ENCODE peak calls at places on chromosomes 6 and 20, in five cellular contexts. One of them, this sample, is unnamed.

GRCh38 chr6:33412140-33413009 is 1.6 kb downstream of the PHF1 start:
- DNase-seq in endothelial cell of umbilical vein: no peak
- DNase-seq in HCT116: no peak
- DNase-seq in stomach: no peak
- DNase-seq in SK-N-SH: no peak
- DNase-seq in this sample: no peak

GRCh38 chr20:60095456-60095855 is 137.2 kb downstream of the CDH26 start:
- DNase-seq in endothelial cell of umbilical vein: no peak
- DNase-seq in HCT116: no peak
- DNase-seq in stomach: no peak
- DNase-seq in SK-N-SH: no peak
- DNase-seq in this sample: no peak

GRCh38 chr6:106973018-106973840 is 1.3 kb downstream of the CD24 start:
- DNase-seq in endothelial cell of umbilical vein: no peak
- DNase-seq in HCT116: no peak
- DNase-seq in stomach: peak; percentile 52
- DNase-seq in SK-N-SH: peak; percentile 79
- DNase-seq in this sample: no peak

GRCh38 chr6:159443521-159443920 is 249.5 kb downstream of the SOD2 start:
- DNase-seq in endothelial cell of umbilical vein: no peak
- DNase-seq in HCT116: no peak
- DNase-seq in stomach: no peak
- DNase-seq in SK-N-SH: no peak
- DNase-seq in this sample: no peak

GRCh38 chr20:64242003-64242796 is 13.3 kb upstream of the PCMTD2 start:
- DNase-seq in endothelial cell of umbilical vein: no peak
- DNase-seq in HCT116: no peak
- DNase-seq in stomach: peak; percentile 13
- DNase-seq in SK-N-SH: no peak
- DNase-seq in this sample: no peak

GRCh38 chr6:5104667-5105066 is 19.5 kb downstream of the PPP1R3G start:
- DNase-seq in endothelial cell of umbilical vein: no peak
- DNase-seq in HCT116: no peak
- DNase-seq in stomach: no peak
- DNase-seq in SK-N-SH: no peak
- DNase-seq in this sample: no peak

GRCh38 chr20:29873946-29874345 is 1383.5 kb upstream of the DEFB115 start:
- DNase-seq in endothelial cell of umbilical vein: peak; percentile 37
- DNase-seq in HCT116: no peak
- DNase-seq in stomach: peak; percentile 61
- DNase-seq in SK-N-SH: peak; percentile 61
- DNase-seq in this sample: peak; percentile 2

GRCh38 chr20:18133962-18134361 is 3.7 kb upstream of the KAT14 start:
- DNase-seq in endothelial cell of umbilical vein: no peak
- DNase-seq in HCT116: no peak
- DNase-seq in stomach: peak; percentile 81
- DNase-seq in SK-N-SH: no peak
- DNase-seq in this sample: no peak

GRCh38 chr6:29589423-29590048 is 4.6 kb downstream of the OR2H2 start:
- DNase-seq in endothelial cell of umbilical vein: peak; percentile 57
- DNase-seq in HCT116: peak; percentile 33
- DNase-seq in stomach: peak; percentile 34
- DNase-seq in SK-N-SH: peak; percentile 54
- DNase-seq in this sample: peak; percentile 18

GRCh38 chr6:147099974-147100373 is 104.2 kb upstream of the STXBP5 start:
- DNase-seq in endothelial cell of umbilical vein: peak; percentile 65
- DNase-seq in HCT116: no peak
- DNase-seq in stomach: no peak
- DNase-seq in SK-N-SH: no peak
- DNase-seq in this sample: no peak

GRCh38 chr6:133833905-133834304 is 55.0 kb upstream of the TCF21 start:
- DNase-seq in endothelial cell of umbilical vein: no peak
- DNase-seq in HCT116: no peak
- DNase-seq in stomach: no peak
- DNase-seq in SK-N-SH: no peak
- DNase-seq in this sample: no peak

GRCh38 chr20:54255157-54255556 is 47.3 kb downstream of the PFDN4 start:
- DNase-seq in endothelial cell of umbilical vein: no peak
- DNase-seq in HCT116: no peak
- DNase-seq in stomach: no peak
- DNase-seq in SK-N-SH: no peak
- DNase-seq in this sample: no peak

GRCh38 chr20:57709823-57710799 is at the start of gene PMEPA1:
- DNase-seq in endothelial cell of umbilical vein: peak; percentile 96
- DNase-seq in HCT116: peak; percentile 56
- DNase-seq in stomach: peak; percentile 94
- DNase-seq in SK-N-SH: peak; percentile 99
- DNase-seq in this sample: no peak

GRCh38 chr6:112802154-112802553 is 455.0 kb downstream of the RFPL4B start:
- DNase-seq in endothelial cell of umbilical vein: peak; percentile 93
- DNase-seq in HCT116: no peak
- DNase-seq in stomach: no peak
- DNase-seq in SK-N-SH: no peak
- DNase-seq in this sample: no peak

GRCh38 chr6:43457643-43458042 is 2.3 kb upstream of the DLK2 start:
- DNase-seq in endothelial cell of umbilical vein: no peak
- DNase-seq in HCT116: no peak
- DNase-seq in stomach: no peak
- DNase-seq in SK-N-SH: no peak
- DNase-seq in this sample: no peak

GRCh38 chr20:6277661-6278060 is 154.8 kb upstream of the FERMT1 start:
- DNase-seq in endothelial cell of umbilical vein: peak; percentile 25
- DNase-seq in HCT116: no peak
- DNase-seq in stomach: no peak
- DNase-seq in SK-N-SH: no peak
- DNase-seq in this sample: no peak

GRCh38 chr20:22578221-22579118 is 5.9 kb downstream of the FOXA2 start:
- DNase-seq in endothelial cell of umbilical vein: no peak
- DNase-seq in HCT116: no peak
- DNase-seq in stomach: peak; percentile 51
- DNase-seq in SK-N-SH: no peak
- DNase-seq in this sample: no peak

GRCh38 chr6:88899569-88900316 is 63.7 kb downstream of the RNGTT start:
- DNase-seq in endothelial cell of umbilical vein: no peak
- DNase-seq in HCT116: no peak
- DNase-seq in stomach: no peak
- DNase-seq in SK-N-SH: no peak
- DNase-seq in this sample: no peak

GRCh38 chr6:14711056-14711703 is 534.7 kb upstream of the JARID2 start:
- DNase-seq in endothelial cell of umbilical vein: no peak
- DNase-seq in HCT116: no peak
- DNase-seq in stomach: peak; percentile 44
- DNase-seq in SK-N-SH: peak; percentile 25
- DNase-seq in this sample: no peak

GRCh38 chr6:156862711-156863110 is 85.5 kb downstream of the ARID1B start:
- DNase-seq in endothelial cell of umbilical vein: no peak
- DNase-seq in HCT116: no peak
- DNase-seq in stomach: no peak
- DNase-seq in SK-N-SH: no peak
- DNase-seq in this sample: no peak

GRCh38 chr6:45187841-45188240 is 140.3 kb upstream of the RUNX2 start:
- DNase-seq in endothelial cell of umbilical vein: no peak
- DNase-seq in HCT116: no peak
- DNase-seq in stomach: no peak
- DNase-seq in SK-N-SH: no peak
- DNase-seq in this sample: no peak

GRCh38 chr20:54221996-54222890 is 14.4 kb downstream of the PFDN4 start:
- DNase-seq in endothelial cell of umbilical vein: peak; percentile 37
- DNase-seq in HCT116: no peak
- DNase-seq in stomach: peak; percentile 37
- DNase-seq in SK-N-SH: no peak
- DNase-seq in this sample: no peak

GRCh38 chr20:61046721-61047351 is 205.2 kb upstream of the CDH4 start:
- DNase-seq in endothelial cell of umbilical vein: no peak
- DNase-seq in HCT116: no peak
- DNase-seq in stomach: no peak
- DNase-seq in SK-N-SH: no peak
- DNase-seq in this sample: no peak

GRCh38 chr20:51116765-51117686 is 94.1 kb upstream of the KCNG1 start:
- DNase-seq in endothelial cell of umbilical vein: no peak
- DNase-seq in HCT116: no peak
- DNase-seq in stomach: no peak
- DNase-seq in SK-N-SH: no peak
- DNase-seq in this sample: no peak

GRCh38 chr6:141105481-141105880 is 1027.2 kb upstream of the GJE1 start:
- DNase-seq in endothelial cell of umbilical vein: no peak
- DNase-seq in HCT116: no peak
- DNase-seq in stomach: no peak
- DNase-seq in SK-N-SH: no peak
- DNase-seq in this sample: peak; percentile 92

GRCh38 chr6:142374965-142375733 is 73.3 kb downstream of the ADGRG6 start:
- DNase-seq in endothelial cell of umbilical vein: peak; percentile 97
- DNase-seq in HCT116: peak; percentile 85
- DNase-seq in stomach: no peak
- DNase-seq in SK-N-SH: no peak
- DNase-seq in this sample: no peak

GRCh38 chr6:39791311-39791710 is 865 bp upstream of the DAAM2 start:
- DNase-seq in endothelial cell of umbilical vein: no peak
- DNase-seq in HCT116: no peak
- DNase-seq in stomach: no peak
- DNase-seq in SK-N-SH: peak; percentile 37
- DNase-seq in this sample: no peak

DNA sequence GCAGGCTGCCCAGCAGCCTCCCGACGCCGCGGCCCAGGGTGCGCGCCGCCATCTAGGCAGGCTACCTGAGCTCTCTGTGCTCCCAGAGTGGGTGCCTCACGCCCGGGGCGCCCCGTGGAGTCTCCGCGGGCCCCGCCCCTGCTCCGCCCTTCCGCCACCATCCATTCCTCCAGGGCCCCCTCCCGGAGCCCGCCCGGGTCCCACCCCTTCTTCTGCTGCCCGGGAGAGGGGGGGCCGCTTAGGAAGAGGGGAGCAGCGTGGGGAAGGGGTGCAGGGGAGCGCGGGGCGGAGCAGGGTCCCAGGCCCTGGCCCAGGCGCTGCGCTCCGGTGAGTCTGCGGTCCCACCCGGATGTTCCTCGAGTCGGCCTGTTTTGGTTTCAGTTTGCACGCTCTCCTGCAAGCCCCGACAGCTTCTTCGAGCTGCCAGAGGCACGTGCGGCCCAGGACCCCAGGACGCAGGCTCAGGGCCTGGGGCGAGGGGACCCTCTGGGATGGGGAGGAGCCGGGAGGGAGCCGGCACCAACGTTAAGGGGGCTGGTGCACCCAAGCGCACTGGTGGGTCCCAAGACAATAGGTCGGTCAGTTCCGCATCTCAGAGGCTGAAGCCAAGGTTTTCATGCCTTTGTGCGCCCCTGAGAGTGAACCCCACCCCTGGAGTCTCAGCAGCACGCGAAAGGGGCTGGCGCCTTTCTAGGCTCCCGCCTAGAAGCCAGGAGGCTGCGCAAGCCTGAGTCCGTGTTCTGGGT is at the start of gene ACSS1:
- DNase-seq in endothelial cell of umbilical vein: peak; percentile 31
- DNase-seq in HCT116: no peak
- DNase-seq in stomach: peak; percentile 70
- DNase-seq in SK-N-SH: peak; percentile 63
- DNase-seq in this sample: no peak
- H3K27ac ChIP-seq in endothelial cell of umbilical vein: no peak within 1 kb of the TSS
- H3K27ac ChIP-seq in HCT116: no peak within 1 kb of the TSS
- H3K27ac ChIP-seq in stomach: peak within 1 kb of the TSS; percentile 98
- H3K27ac ChIP-seq in SK-N-SH: no peak within 1 kb of the TSS
- H3K27ac ChIP-seq in this sample: no peak within 1 kb of the TSS

GRCh38 chr6:11851405-11851804 is 72.8 kb upstream of the ADTRP start:
- DNase-seq in endothelial cell of umbilical vein: no peak
- DNase-seq in HCT116: no peak
- DNase-seq in stomach: no peak
- DNase-seq in SK-N-SH: no peak
- DNase-seq in this sample: no peak
- TF ChIP-seq POLR2AphosphoS5 in endothelial cell of umbilical vein: no peak
- TF ChIP-seq POLR2AphosphoS5 in HCT116: no peak
- TF ChIP-seq POLR2AphosphoS5 in stomach: no peak
- TF ChIP-seq POLR2AphosphoS5 in SK-N-SH: no peak
- TF ChIP-seq POLR2AphosphoS5 in this sample: no peak

GRCh38 chr20:10649080-10649816 is 24.6 kb downstream of the JAG1 start:
- DNase-seq in endothelial cell of umbilical vein: no peak
- DNase-seq in HCT116: no peak
- DNase-seq in stomach: no peak
- DNase-seq in SK-N-SH: no peak
- DNase-seq in this sample: no peak
- H3K27ac ChIP-seq in endothelial cell of umbilical vein: no peak overlapping the region
- H3K27ac ChIP-seq in HCT116: no peak overlapping the region
- H3K27ac ChIP-seq in stomach: peak overlapping the region; percentile 38
- H3K27ac ChIP-seq in SK-N-SH: no peak overlapping the region
- H3K27ac ChIP-seq in this sample: no peak overlapping the region

GRCh38 chr6:126380072-126380583 is 40.2 kb downstream of the CENPW start:
- DNase-seq in endothelial cell of umbilical vein: no peak
- DNase-seq in HCT116: no peak
- DNase-seq in stomach: no peak
- DNase-seq in SK-N-SH: no peak
- DNase-seq in this sample: no peak

GRCh38 chr6:126385536-126385935 is 45.6 kb downstream of the CENPW start:
- DNase-seq in endothelial cell of umbilical vein: no peak
- DNase-seq in HCT116: no peak
- DNase-seq in stomach: no peak
- DNase-seq in SK-N-SH: no peak
- DNase-seq in this sample: no peak

GRCh38 chr6:126381498-126381897 is 41.6 kb downstream of the CENPW start:
- DNase-seq in endothelial cell of umbilical vein: no peak
- DNase-seq in HCT116: no peak
- DNase-seq in stomach: no peak
- DNase-seq in SK-N-SH: no peak
- DNase-seq in this sample: no peak

GRCh38 chr6:126388235-126388634 is 48.3 kb downstream of the CENPW start:
- DNase-seq in endothelial cell of umbilical vein: no peak
- DNase-seq in HCT116: no peak
- DNase-seq in stomach: no peak
- DNase-seq in SK-N-SH: peak; percentile 57
- DNase-seq in this sample: no peak

GRCh38 chr6:126383203-126383602 is 43.3 kb downstream of the CENPW start:
- DNase-seq in endothelial cell of umbilical vein: no peak
- DNase-seq in HCT116: no peak
- DNase-seq in stomach: no peak
- DNase-seq in SK-N-SH: no peak
- DNase-seq in this sample: no peak
- TF ChIP-seq POLR2AphosphoS5 in endothelial cell of umbilical vein: no peak
- TF ChIP-seq POLR2AphosphoS5 in HCT116: no peak
- TF ChIP-seq POLR2AphosphoS5 in stomach: no peak
- TF ChIP-seq POLR2AphosphoS5 in SK-N-SH: no peak
- TF ChIP-seq POLR2AphosphoS5 in this sample: no peak

GRCh38 chr20:14295812-14296211 is 41.6 kb downstream of the FLRT3 start:
- DNase-seq in endothelial cell of umbilical vein: no peak
- DNase-seq in HCT116: no peak
- DNase-seq in stomach: no peak
- DNase-seq in SK-N-SH: no peak
- DNase-seq in this sample: no peak

GRCh38 chr20:14291502-14291901 is 45.9 kb downstream of the FLRT3 start:
- DNase-seq in endothelial cell of umbilical vein: no peak
- DNase-seq in HCT116: no peak
- DNase-seq in stomach: no peak
- DNase-seq in SK-N-SH: no peak
- DNase-seq in this sample: no peak

DNA sequence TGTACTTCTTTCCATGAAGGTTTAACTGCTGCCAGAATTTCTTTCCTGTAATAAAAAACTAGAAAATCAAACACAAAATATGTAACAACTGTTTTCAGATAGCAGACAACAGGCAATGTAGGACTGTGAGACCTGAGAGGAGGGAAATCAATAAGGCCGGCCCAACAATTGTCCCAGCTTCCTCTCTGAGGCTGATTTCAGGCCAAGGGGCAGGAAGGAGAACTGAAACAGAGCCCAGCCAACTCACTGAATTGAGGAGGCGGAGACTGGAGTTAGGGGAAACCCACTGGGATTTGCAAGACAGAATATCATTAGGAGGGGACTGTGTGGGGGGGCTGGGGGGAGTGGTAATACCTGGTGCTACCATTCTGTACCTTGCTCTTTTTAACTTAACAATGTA is 42.2 kb downstream of the FLRT3 start:
- DNase-seq in endothelial cell of umbilical vein: peak; percentile 8
- DNase-seq in HCT116: no peak
- DNase-seq in stomach: no peak
- DNase-seq in SK-N-SH: no peak
- DNase-seq in this sample: no peak
- H3K27ac ChIP-seq in endothelial cell of umbilical vein: no peak overlapping the region
- H3K27ac ChIP-seq in HCT116: no peak overlapping the region
- H3K27ac ChIP-seq in stomach: no peak overlapping the region
- H3K27ac ChIP-seq in SK-N-SH: no peak overlapping the region
- H3K27ac ChIP-seq in this sample: no peak overlapping the region